ENCODE peak calls at places on chromosomes 4 and X, in eight cellular contexts. M is prostate gland, Z is HFF-Myc, V is mesendoderm, J is upper lobe of right lung, E is DND-41, U is AG10803, L is body of pancreas. D is an unnamed sample.

GRCh38 chr4:153616005-153616555 is 68.0 kb upstream of the TLR2 start:
- DNase-seq in L (no peak), V (no peak), E (no peak), J (no peak), U (no peak), Z (no peak), M (no peak), D (no peak)

GRCh38 chr4:128241425-128241913 is 46.1 kb downstream of the PGRMC2 start:
- DNase-seq in V (peak; percentile 57), M (no peak), J (no peak), U (peak; percentile 99), L (no peak), Z (peak; percentile 92), E (no peak), D (peak; percentile 91)

GRCh38 chr4:137531951-137532868 is at the start of gene PCDH18:
- DNase-seq in E (no peak), J (peak; percentile 70), M (peak; percentile 76), Z (peak; percentile 100), L (peak; percentile 71), U (peak; percentile 98), V (peak; percentile 90), D (peak; percentile 96)

GRCh38 chr4:126748736-126749135 is 884.0 kb upstream of the INTU start:
- DNase-seq in M (no peak), U (peak; percentile 13), J (no peak), Z (no peak), V (no peak), L (no peak), E (no peak), D (peak; percentile 79)

GRCh38 chr4:864456-865120 is 38.7 kb upstream of the CPLX1 start:
- DNase-seq in E (no peak), Z (no peak), V (no peak), L (no peak), M (no peak), U (no peak), J (no peak), D (no peak)

GRCh38 chr4:79788884-79789283 is 284.1 kb downstream of the ANTXR2 start:
- DNase-seq in V (peak; percentile 7), E (peak; percentile 23), M (no peak), Z (no peak), J (no peak), L (no peak), U (no peak), D (no peak)

GRCh38 chr4:41145571-41146078 is 68.7 kb downstream of the APBB2 start:
- DNase-seq in E (no peak), J (no peak), Z (no peak), M (no peak), L (no peak), U (peak; percentile 66), V (no peak), D (peak; percentile 62)

GRCh38 chrX:129823115-129823514 is 20.6 kb downstream of the ZDHHC9 start:
- DNase-seq in U (peak; percentile 27), L (peak; percentile 23), E (peak; percentile 66), Z (no peak), J (no peak), V (peak; percentile 39), M (no peak), D (no peak)

GRCh38 chr4:55635760-55636621 is at the start of gene NMU:
- DNase-seq in U (no peak), E (no peak), V (peak; percentile 60), L (peak; percentile 40), J (peak; percentile 86), M (peak; percentile 8), Z (no peak), D (no peak)

GRCh38 chr4:55635282-55635681 is 816 bp downstream of the NMU start:
- DNase-seq in M (no peak), U (no peak), V (peak; percentile 44), E (no peak), Z (no peak), J (no peak), L (no peak), D (no peak)

GRCh38 chr4:55637272-55637820 is 1.2 kb upstream of the NMU start:
- DNase-seq in U (no peak), M (no peak), V (peak; percentile 68), E (no peak), L (no peak), J (no peak), Z (no peak), D (no peak)

GRCh38 chr4:55634417-55635128 is 1.5 kb downstream of the NMU start:
- DNase-seq in Z (no peak), J (no peak), V (peak; percentile 26), M (no peak), U (no peak), E (no peak), L (no peak), D (no peak)

GRCh38 chr4:55636622-55636999 is 513 bp upstream of the NMU start:
- DNase-seq in J (no peak), L (no peak), U (no peak), V (peak; percentile 29), M (no peak), E (no peak), Z (no peak), D (no peak)
- H3K4me3 ChIP-seq in J (peak overlapping the region; percentile 42), L (no peak overlapping the region), U (peak overlapping the region; percentile 31), V (no peak overlapping the region), M (peak overlapping the region; percentile 25), E (no peak overlapping the region), Z (peak overlapping the region; percentile 4), D (peak overlapping the region; percentile 53)

GRCh38 chr4:6892190-6892908 is 17.3 kb upstream of the TBC1D14 start:
- DNase-seq in V (peak; percentile 39), M (peak; percentile 36), U (peak; percentile 58), L (peak; percentile 58), E (peak; percentile 51), Z (no peak), J (peak; percentile 69), D (peak; percentile 63)
- H3K4me3 ChIP-seq in V (no peak overlapping the region), M (no peak overlapping the region), U (peak overlapping the region; percentile 20), L (no peak overlapping the region), E (no peak overlapping the region), Z (no peak overlapping the region), J (no peak overlapping the region), D (no peak overlapping the region)

GRCh38 chr4:154741131-154741530 is 2.7 kb upstream of the LRAT start:
- DNase-seq in U (no peak), V (no peak), M (no peak), E (no peak), Z (no peak), L (no peak), J (no peak), D (no peak)

GRCh38 chr4:154741877-154742851 is 1.6 kb upstream of the LRAT start:
- DNase-seq in Z (no peak), E (no peak), M (no peak), U (no peak), V (peak; percentile 63), J (no peak), L (no peak), D (peak; percentile 6)

GRCh38 chr4:154744341-154744948 is 645 bp downstream of the LRAT start:
- DNase-seq in M (no peak), V (no peak), Z (no peak), J (no peak), L (no peak), E (no peak), U (no peak), D (no peak)

GRCh38 chr4:154740462-154740861 is 3.3 kb upstream of the LRAT start:
- DNase-seq in U (no peak), V (no peak), E (no peak), J (no peak), L (no peak), Z (no peak), M (no peak), D (no peak)

GRCh38 chr4:154743683-154744340 is at the start of gene LRAT:
- DNase-seq in Z (no peak), U (no peak), E (no peak), V (peak; percentile 81), L (peak; percentile 82), M (peak; percentile 59), J (peak; percentile 88), D (no peak)
- H3K4me3 ChIP-seq in Z (peak within 1 kb of the TSS; percentile 2), U (peak within 1 kb of the TSS; percentile 15), E (no peak within 1 kb of the TSS), V (peak within 1 kb of the TSS; percentile 51), L (peak within 1 kb of the TSS; percentile 50), M (peak within 1 kb of the TSS; percentile 35), J (peak within 1 kb of the TSS; percentile 48), D (peak within 1 kb of the TSS; percentile 59)

GRCh38 chrX:28590394-28590793 is 3.1 kb downstream of the IL1RAPL1 start:
- DNase-seq in M (no peak), Z (no peak), E (no peak), U (no peak), L (no peak), V (no peak), J (no peak), D (peak; percentile 16)
- H3K4me3 ChIP-seq in M (no peak overlapping the region), Z (no peak overlapping the region), E (no peak overlapping the region), U (no peak overlapping the region), L (no peak overlapping the region), V (no peak overlapping the region), J (no peak overlapping the region), D (no peak overlapping the region)

DNA sequence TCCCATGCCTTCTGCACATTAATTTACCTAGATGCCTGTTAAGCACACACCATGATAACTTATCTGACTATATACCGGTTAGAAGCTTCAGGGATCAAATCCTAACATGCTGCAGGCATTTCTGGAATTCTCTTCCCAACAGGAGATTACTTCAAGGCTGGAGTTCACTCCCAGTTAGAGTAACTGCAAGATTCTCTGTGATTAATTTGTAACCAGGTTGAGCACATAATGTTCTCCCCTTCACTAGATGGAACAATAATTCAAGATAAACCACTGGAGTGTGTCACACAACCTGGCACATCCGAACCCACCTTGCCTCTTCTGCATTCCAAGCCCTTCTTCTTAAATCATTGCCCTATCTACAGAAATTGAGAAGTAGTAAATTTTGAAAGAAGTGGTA is 11.8 kb upstream of the UGT2A3 start:
- DNase-seq in Z (no peak), J (no peak), V (peak; percentile 94), E (no peak), M (no peak), L (peak; percentile 27), U (no peak), D (no peak)
- H3K4me3 ChIP-seq in Z (no peak overlapping the region), J (no peak overlapping the region), V (no peak overlapping the region), E (no peak overlapping the region), M (no peak overlapping the region), L (no peak overlapping the region), U (no peak overlapping the region), D (no peak overlapping the region)

DNA sequence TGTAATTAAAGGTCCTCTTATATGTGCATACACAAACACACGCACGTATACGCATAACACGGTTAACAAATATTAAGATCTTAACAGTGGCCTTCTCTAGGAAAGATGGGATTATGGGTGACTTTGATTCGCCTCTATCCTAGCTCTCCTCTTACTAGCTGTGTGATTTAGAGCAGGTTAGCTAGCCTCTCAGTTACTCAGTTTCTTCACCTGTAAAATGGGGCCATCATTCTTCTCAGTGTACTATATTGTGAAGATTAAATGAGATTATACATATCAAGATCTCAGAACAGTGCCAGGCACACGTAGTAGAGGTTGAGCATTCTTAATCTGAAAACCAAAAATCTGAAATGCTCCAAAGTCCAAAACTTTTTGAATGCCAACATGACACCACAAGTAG is 159.3 kb downstream of the BCOR start:
- DNase-seq in U (no peak), M (no peak), J (no peak), E (no peak), Z (no peak), V (no peak), L (no peak), D (no peak)
- H3K4me3 ChIP-seq in U (no peak overlapping the region), M (no peak overlapping the region), J (no peak overlapping the region), E (no peak overlapping the region), Z (no peak overlapping the region), V (no peak overlapping the region), L (no peak overlapping the region), D (no peak overlapping the region)

GRCh38 chr4:13427599-13428325 is 56.4 kb downstream of the RAB28 start:
- DNase-seq in V (peak; percentile 59), M (peak; percentile 12), Z (no peak), U (peak; percentile 15), L (no peak), E (no peak), J (no peak), D (no peak)
- H3K4me3 ChIP-seq in V (no peak overlapping the region), M (no peak overlapping the region), Z (no peak overlapping the region), U (no peak overlapping the region), L (no peak overlapping the region), E (no peak overlapping the region), J (no peak overlapping the region), D (no peak overlapping the region)

D was measured in astrocyte.